ENCODE peak calls at places on chromosomes 11 and 22, in four cellular contexts. P is HepG2, E is WTC11, Y is GM12878. D is an unnamed sample.

GRCh38 chr11:35043933-35044332 is 95.0 kb upstream of the CD44 start:
- DNase-seq in P (no peak), E (no peak), Y (no peak), D (no peak)

GRCh38 chr11:45560153-45560934 is 105.1 kb downstream of the CHST1 start:
- DNase-seq in Y (no peak), P (no peak), E (no peak), D (no peak)

GRCh38 chr22:47008208-47008885 is 245.9 kb downstream of the TBC1D22A start:
- DNase-seq in Y (no peak), P (no peak), E (no peak), D (no peak)

GRCh38 chr11:31870609-31871309 is 59.6 kb upstream of the PAX6 start:
- DNase-seq in E (peak), Y (no peak), P (peak), D (peak)

GRCh38 chr11:71333473-71333872 is 81.1 kb upstream of the SHANK2 start:
- DNase-seq in P (no peak), E (no peak), Y (no peak), D (no peak)

GRCh38 chr11:119056397-119056999 is 507 bp downstream of the HYOU1 start:
- DNase-seq in Y (no peak), E (peak), P (no peak), D (peak)

GRCh38 chr11:4673781-4674180 is 23.9 kb downstream of the OR51E2 start:
- DNase-seq in Y (no peak), E (no peak), P (no peak), D (no peak)

GRCh38 chr11:8871283-8871775 is 39.7 kb upstream of the AKIP1 start:
- DNase-seq in E (peak), P (peak), Y (no peak), D (no peak)

GRCh38 chr11:84247931-84248330 is 961.8 kb upstream of the CCDC90B start:
- DNase-seq in Y (no peak), P (no peak), E (no peak), D (no peak)

GRCh38 chr11:71355266-71355665 is 92.9 kb downstream of the DHCR7 start:
- DNase-seq in P (no peak), Y (no peak), E (no peak), D (no peak)

GRCh38 chr22:35258144-35258988 is 1.1 kb downstream of the HMGXB4 start:
- DNase-seq in P (no peak), Y (no peak), E (peak), D (peak)

GRCh38 chr11:41307371-41308080 is 151.9 kb downstream of the LRRC4C start:
- DNase-seq in E (no peak), Y (no peak), P (no peak), D (no peak)

GRCh38 chr11:19631657-19632325 is 80.8 kb upstream of the NAV2 start:
- DNase-seq in P (no peak), E (no peak), Y (no peak), D (no peak)

GRCh38 chr11:19632435-19632834 is 80.2 kb upstream of the NAV2 start:
- DNase-seq in Y (no peak), P (no peak), E (no peak), D (no peak)

GRCh38 chr11:19625438-19625837 is 87.2 kb upstream of the NAV2 start:
- DNase-seq in P (no peak), Y (no peak), E (no peak), D (no peak)

GRCh38 chr11:19627566-19627965 is 85.1 kb upstream of the NAV2 start:
- DNase-seq in P (no peak), Y (no peak), E (no peak), D (no peak)

GRCh38 chr11:19628018-19628417 is 84.6 kb upstream of the NAV2 start:
- DNase-seq in P (no peak), E (no peak), Y (no peak), D (no peak)
- TF ChIP-seq ETV6 in P (no peak), E (no peak), Y (no peak), D (no peak)

GRCh38 chr11:102576350-102576749 is 45.8 kb upstream of the MMP7 start:
- DNase-seq in E (no peak), Y (no peak), P (no peak), D (no peak)

GRCh38 chr11:102568851-102569250 is 38.3 kb upstream of the MMP7 start:
- DNase-seq in P (no peak), Y (no peak), E (no peak), D (no peak)

GRCh38 chr11:102573851-102574250 is 43.3 kb upstream of the MMP7 start:
- DNase-seq in E (no peak), Y (no peak), P (no peak), D (no peak)

GRCh38 chr11:102575016-102575415 is 44.5 kb upstream of the MMP7 start:
- DNase-seq in Y (no peak), E (no peak), P (no peak), D (no peak)

GRCh38 chr11:102572537-102573220 is 42.1 kb upstream of the MMP7 start:
- DNase-seq in P (no peak), E (no peak), Y (no peak), D (no peak)
- TF ChIP-seq ETV6 in P (no peak), E (no peak), Y (no peak), D (no peak)

GRCh38 chr11:86658534-86658933 is 13.9 kb downstream of the ME3 start:
- DNase-seq in Y (no peak), P (no peak), E (no peak), D (no peak)
- TF ChIP-seq ETV6 in Y (no peak), P (no peak), E (no peak), D (no peak)

GRCh38 chr11:96019810-96020747 is 96.2 kb upstream of the MTMR2 start:
- DNase-seq in P (no peak), Y (no peak), E (no peak), D (no peak)

GRCh38 chr11:96016978-96017502 is 93.1 kb upstream of the MTMR2 start:
- DNase-seq in P (no peak), E (no peak), Y (no peak), D (no peak)

GRCh38 chr11:96021901-96022650 is 98.2 kb upstream of the MTMR2 start:
- DNase-seq in P (no peak), Y (no peak), E (no peak), D (no peak)

GRCh38 chr11:96017872-96018271 is 94.0 kb upstream of the MTMR2 start:
- DNase-seq in Y (no peak), E (no peak), P (no peak), D (no peak)

GRCh38 chr11:96019271-96019670 is 95.4 kb upstream of the MTMR2 start:
- DNase-seq in P (no peak), E (no peak), Y (no peak), D (no peak)
- TF ChIP-seq ETV6 in P (no peak), E (no peak), Y (no peak), D (no peak)

GRCh38 chr11:33256031-33256807 is 962 bp upstream of the HIPK3 start:
- DNase-seq in P (no peak), Y (no peak), E (no peak), D (peak)
- TF ChIP-seq ETV6 in P (no peak), Y (no peak), E (no peak), D (no peak)

DNA sequence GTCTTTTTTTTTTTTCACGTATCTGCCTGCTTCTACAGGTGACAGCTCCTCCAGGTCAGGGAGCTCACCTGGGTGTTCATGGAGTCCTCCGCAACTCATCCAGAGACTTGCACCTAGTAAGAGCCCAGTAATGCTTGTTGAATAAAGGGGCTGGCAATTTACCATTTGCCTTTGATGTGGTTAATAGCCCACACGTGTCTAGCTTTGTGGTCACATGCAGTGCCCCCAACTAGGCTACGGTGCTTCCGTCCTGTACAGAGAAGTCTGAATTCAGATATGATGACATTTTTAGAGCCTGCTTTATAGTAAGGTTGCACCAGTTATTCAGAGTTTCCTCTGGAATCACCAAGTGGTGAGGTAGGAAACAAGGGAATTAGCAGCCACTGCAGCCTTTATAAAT is 199.4 kb upstream of the MTMR2 start:
- DNase-seq in E (no peak), Y (no peak), P (no peak), D (no peak)
- TF ChIP-seq ETV6 in E (no peak), Y (no peak), P (no peak), D (no peak)

GRCh38 chr11:93541884-93542752 is 1.1 kb downstream of the SMCO4 start:
- DNase-seq in P (peak), E (no peak), Y (no peak), D (peak)

GRCh38 chr11:93541154-93541553 is 2.0 kb downstream of the SMCO4 start:
- DNase-seq in E (no peak), P (no peak), Y (no peak), D (no peak)

GRCh38 chr11:93540337-93540736 is 2.9 kb downstream of the SMCO4 start:
- DNase-seq in P (no peak), E (no peak), Y (no peak), D (no peak)

GRCh38 chr11:93543292-93543977 is at the start of gene SMCO4:
- DNase-seq in Y (no peak), P (peak), E (peak), D (peak)

GRCh38 chr11:93542753-93543246 is 391 bp downstream of the SMCO4 start:
- DNase-seq in P (no peak), Y (no peak), E (peak), D (no peak)
- TF ChIP-seq ETV6 in P (no peak), Y (no peak), E (peak), D (no peak)

GRCh38 chr22:48301421-48301820 is 1526.3 kb downstream of the BRD1 start:
- DNase-seq in Y (no peak), P (no peak), E (no peak), D (no peak)
- TF ChIP-seq ETV6 in Y (no peak), P (no peak), E (no peak), D (no peak)

DNA sequence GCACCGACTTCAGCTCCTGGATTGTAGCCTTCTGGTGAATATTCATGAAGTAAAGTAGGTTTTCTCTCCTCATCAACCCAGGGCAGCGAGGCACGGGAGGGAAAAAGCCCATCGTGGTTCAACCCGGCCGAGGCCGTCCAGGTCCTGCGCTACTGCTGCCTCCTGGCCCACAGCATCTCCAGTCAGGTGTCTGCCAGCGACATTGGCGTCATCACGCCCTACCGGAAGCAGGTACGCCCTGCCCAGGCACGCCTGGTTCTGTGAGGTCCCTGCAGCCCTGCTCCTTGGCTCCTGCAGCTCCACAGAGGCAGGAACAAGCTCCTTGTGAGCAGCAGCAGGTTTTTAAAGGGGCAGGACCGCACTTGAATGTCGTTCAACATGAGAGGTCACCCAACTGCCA is 12.6 kb upstream of the PANX2 start:
- DNase-seq in E (no peak), Y (no peak), P (no peak), D (no peak)
- TF ChIP-seq ETV6 in E (no peak), Y (no peak), P (no peak), D (no peak)

DNA sequence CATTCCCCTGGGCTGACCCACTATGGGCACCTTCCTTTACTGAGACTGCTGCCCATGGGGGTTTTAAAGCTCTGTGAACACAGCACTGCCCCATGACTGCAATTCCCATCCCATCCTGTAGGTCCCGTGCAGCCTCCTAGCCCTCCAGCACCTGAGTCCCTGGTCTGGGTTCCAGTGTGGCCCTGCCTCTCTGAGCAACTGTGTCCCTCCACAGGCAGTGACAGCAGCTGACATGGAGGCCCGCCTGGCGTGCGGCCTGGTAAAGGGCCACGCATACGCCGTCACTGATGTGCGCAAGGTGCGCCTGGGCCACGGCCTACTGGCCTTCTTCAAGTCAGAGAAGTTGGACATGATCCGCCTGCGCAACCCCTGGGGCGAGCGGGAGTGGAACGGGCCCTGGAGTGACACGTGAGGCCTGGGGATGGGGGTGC is 12.6 kb downstream of the OMP start:
- DNase-seq in P (no peak), E (peak), Y (no peak), D (peak)
- TF ChIP-seq ETV6 in P (no peak), E (no peak), Y (no peak), D (no peak)